ENCODE peak calls at places on chromosomes 6 and 20, in six cellular contexts. P is tibial nerve, L is H9, O is AG10803, E is aorta, Y is esophagus muscularis mucosa. W is an unnamed sample.

GRCh38 chr6:7726416-7727149 is 684 bp downstream of the BMP6 start:
- DNase-seq in P (no peak), L (peak; percentile 57), O (no peak), E (no peak), Y (peak; percentile 87), W (no peak)

GRCh38 chr6:28802417-28803336 is 121.1 kb downstream of the TRIM27 start:
- DNase-seq in P (no peak), L (peak; percentile 63), O (peak; percentile 37), E (no peak), Y (no peak), W (peak; percentile 45)

GRCh38 chr20:19067986-19068385 is 144.5 kb upstream of the SLC24A3 start:
- DNase-seq in P (no peak), L (no peak), O (no peak), E (no peak), Y (peak; percentile 57), W (no peak)

GRCh38 chr6:106745824-106746610 is 116.6 kb downstream of the QRSL1 start:
- DNase-seq in P (no peak), L (no peak), O (no peak), E (no peak), Y (no peak), W (no peak)

GRCh38 chr6:42698217-42698616 is 24.2 kb downstream of the PRPH2 start:
- DNase-seq in P (no peak), L (peak; percentile 37), O (no peak), E (no peak), Y (no peak), W (no peak)

GRCh38 chr6:88047510-88048150 is at the start of gene SPACA1:
- DNase-seq in P (no peak), L (peak; percentile 30), O (no peak), E (no peak), Y (no peak), W (no peak)

GRCh38 chr6:84967389-84967788 is 203.0 kb upstream of the TBX18 start:
- DNase-seq in P (no peak), L (peak; percentile 65), O (peak; percentile 50), E (no peak), Y (no peak), W (no peak)

GRCh38 chr6:135901776-135902524 is 50.4 kb downstream of the PDE7B start:
- DNase-seq in P (peak; percentile 71), L (no peak), O (peak; percentile 89), E (peak; percentile 57), Y (no peak), W (peak; percentile 92)

GRCh38 chr6:39003072-39003471 is 45.5 kb upstream of the GLP1R start:
- DNase-seq in P (no peak), L (no peak), O (no peak), E (no peak), Y (no peak), W (no peak)

GRCh38 chr6:30987304-30987703 is 3.8 kb downstream of the MUC21 start:
- DNase-seq in P (no peak), L (no peak), O (no peak), E (no peak), Y (no peak), W (no peak)

GRCh38 chr6:112253505-112253841 is 894 bp downstream of the LAMA4 start:
- DNase-seq in P (no peak), L (no peak), O (no peak), E (no peak), Y (peak; percentile 91), W (no peak)

GRCh38 chr6:39193201-39193791 is 36.0 kb downstream of the KCNK5 start:
- DNase-seq in P (no peak), L (no peak), O (no peak), E (no peak), Y (no peak), W (no peak)

GRCh38 chr6:90305800-90306448 is 9.3 kb upstream of the BACH2 start:
- DNase-seq in P (no peak), L (no peak), O (no peak), E (no peak), Y (no peak), W (no peak)

GRCh38 chr6:117469356-117469755 is 13.1 kb upstream of the DCBLD1 start:
- DNase-seq in P (no peak), L (no peak), O (no peak), E (no peak), Y (no peak), W (no peak)

GRCh38 chr20:41408986-41409385 is 42.4 kb upstream of the EMILIN3 start:
- DNase-seq in P (no peak), L (no peak), O (no peak), E (no peak), Y (no peak), W (no peak)

GRCh38 chr20:45036044-45036755 is 64.7 kb downstream of the KCNS1 start:
- DNase-seq in P (no peak), L (no peak), O (peak; percentile 68), E (no peak), Y (no peak), W (peak; percentile 58)

GRCh38 chr6:12008366-12009179 is 3.5 kb upstream of the HIVEP1 start:
- DNase-seq in P (peak; percentile 53), L (peak; percentile 80), O (peak; percentile 67), E (peak; percentile 92), Y (peak; percentile 95), W (peak; percentile 35)

GRCh38 chr6:4647414-4648365 is 128.5 kb upstream of the CDYL start:
- DNase-seq in P (peak; percentile 59), L (peak; percentile 88), O (peak; percentile 74), E (peak; percentile 84), Y (peak; percentile 92), W (peak; percentile 72)

GRCh38 chr6:161344640-161345039 is 70.8 kb upstream of the AGPAT4 start:
- DNase-seq in P (no peak), L (no peak), O (no peak), E (no peak), Y (no peak), W (no peak)

GRCh38 chr6:35343092-35343834 is 905 bp downstream of the PPARD start:
- DNase-seq in P (peak; percentile 53), L (no peak), O (no peak), E (peak; percentile 76), Y (no peak), W (peak; percentile 47)

GRCh38 chr6:44234101-44235090 is 11.0 kb downstream of the SLC29A1 start:
- DNase-seq in P (peak; percentile 69), L (peak; percentile 88), O (peak; percentile 87), E (peak; percentile 90), Y (peak; percentile 96), W (peak; percentile 78)

GRCh38 chr20:49248879-49249665 is 28.8 kb downstream of the ZNFX1 start:
- DNase-seq in P (no peak), L (no peak), O (no peak), E (no peak), Y (no peak), W (no peak)

GRCh38 chr6:21027507-21027906 is 493.2 kb downstream of the CDKAL1 start:
- DNase-seq in P (no peak), L (no peak), O (no peak), E (no peak), Y (no peak), W (no peak)

GRCh38 chr20:38021373-38021772 is 11.9 kb downstream of the TTI1 start:
- DNase-seq in P (no peak), L (no peak), O (no peak), E (no peak), Y (no peak), W (no peak)

GRCh38 chr6:163731215-163732013 is 316.9 kb downstream of the QKI start:
- DNase-seq in P (no peak), L (no peak), O (no peak), E (no peak), Y (no peak), W (no peak)

GRCh38 chr6:132483779-132484679 is 28.9 kb downstream of the STX7 start:
- DNase-seq in P (peak; percentile 43), L (no peak), O (peak; percentile 69), E (no peak), Y (no peak), W (peak; percentile 36)

GRCh38 chr6:148771212-148771601 is 24.4 kb downstream of the UST start:
- DNase-seq in P (no peak), L (no peak), O (no peak), E (no peak), Y (no peak), W (no peak)

GRCh38 chr6:138110229-138110628 is 3.0 kb upstream of the PERP start:
- DNase-seq in P (no peak), L (no peak), O (no peak), E (no peak), Y (no peak), W (no peak)